ENCODE peak calls at places on chromosomes 7 and 10, in ten cellular contexts. Y, K, J, O, W, G, N, C, A and I are unnamed samples.
A peak's percentile ranks its signal among the peaks of the same experiment; 100 is the strongest.

GRCh38 chr7:22255834-22256233 is 101.1 kb downstream of the RAPGEF5 start:
- DNase-seq in Y (no peak), K (no peak), J (no peak), O (no peak), W (no peak), G (no peak), N (peak; percentile 18), C (no peak), A (peak; percentile 27), I (no peak)

GRCh38 chr7:7816084-7816483 is 97.7 kb upstream of the RPA3 start:
- DNase-seq in Y (no peak), K (no peak), J (no peak), O (no peak), W (peak; percentile 28), G (no peak), N (no peak), C (no peak), A (no peak), I (no peak)

GRCh38 chr10:73922007-73922863 is 11.3 kb downstream of the PLAU start:
- DNase-seq in Y (no peak), K (no peak), J (no peak), O (no peak), W (peak; percentile 48), G (no peak), N (no peak), C (no peak), A (peak; percentile 37), I (no peak)

GRCh38 chr10:43048301-43049051 is 28.4 kb upstream of the RET start:
- DNase-seq in Y (peak; percentile 62), K (no peak), J (no peak), O (no peak), W (no peak), G (no peak), N (no peak), C (no peak), A (no peak), I (no peak)

GRCh38 chr7:117186218-117186617 is 136.6 kb downstream of the WNT2 start:
- DNase-seq in Y (no peak), K (no peak), J (no peak), O (no peak), W (no peak), G (no peak), N (no peak), C (no peak), A (no peak), I (no peak)

GRCh38 chr7:21542891-21543527 is at the start of gene DNAH11:
- DNase-seq in Y (no peak), K (peak; percentile 65), J (no peak), O (no peak), W (peak; percentile 77), G (no peak), N (peak; percentile 84), C (peak; percentile 32), A (peak; percentile 32), I (no peak)

GRCh38 chr10:6140141-6140841 is 51.5 kb downstream of the RBM17 start:
- DNase-seq in Y (no peak), K (no peak), J (no peak), O (no peak), W (no peak), G (no peak), N (peak; percentile 63), C (peak; percentile 55), A (peak; percentile 54), I (no peak)

GRCh38 chr10:67519434-67519833 is 176.6 kb downstream of the CTNNA3 start:
- DNase-seq in Y (no peak), K (no peak), J (no peak), O (no peak), W (no peak), G (no peak), N (no peak), C (no peak), A (no peak), I (no peak)

GRCh38 chr10:89478739-89479116 is 56.7 kb downstream of the SLC16A12 start:
- DNase-seq in Y (no peak), K (no peak), J (no peak), O (no peak), W (no peak), G (no peak), N (no peak), C (no peak), A (no peak), I (no peak)

GRCh38 chr10:31467791-31468535 is 148.9 kb downstream of the ZEB1 start:
- DNase-seq in Y (no peak), K (peak; percentile 77), J (no peak), O (no peak), W (peak; percentile 10), G (no peak), N (peak; percentile 4), C (no peak), A (peak; percentile 11), I (no peak)

GRCh38 chr7:69652947-69653701 is 54.8 kb downstream of the AUTS2 start:
- DNase-seq in Y (no peak), K (no peak), J (no peak), O (no peak), W (no peak), G (no peak), N (no peak), C (no peak), A (no peak), I (no peak)

GRCh38 chr10:72093450-72093849 is 5.1 kb upstream of the SPOCK2 start:
- DNase-seq in Y (no peak), K (no peak), J (no peak), O (no peak), W (no peak), G (no peak), N (no peak), C (no peak), A (no peak), I (no peak)

GRCh38 chr10:124339119-124339807 is 79.5 kb downstream of the OAT start:
- DNase-seq in Y (no peak), K (peak; percentile 44), J (no peak), O (no peak), W (no peak), G (no peak), N (no peak), C (peak; percentile 16), A (no peak), I (no peak)